ENCODE peak calls at places on chromosomes 7 and 10, in five cellular contexts. T is stimulated activated naive CD4-positive, alpha-beta T cell; L is neuronal stem cell; R is activated CD4-positive, alpha-beta T cell treated with anti-CD3 and anti-CD28 coated beads, Interleukin-2, amount 10 ng/mL, durations not matched to agents 7 days and 5 days; Q is NCI-H2081. K is an unnamed sample.

GRCh38 chr7:129225931-129226572 is 1.2 kb downstream of the AHCYL2 start:
- DNase-seq in Q (no peak), T (no peak), R (no peak), L (no peak), K (no peak)

GRCh38 chr7:134374291-134374690 is 57.6 kb upstream of the SLC35B4 start:
- DNase-seq in L (no peak), T (no peak), Q (no peak), R (no peak), K (no peak)

GRCh38 chr10:112755446-112756117 is 194.5 kb upstream of the TCF7L2 start:
- DNase-seq in Q (no peak), R (no peak), T (no peak), L (no peak), K (no peak)

GRCh38 chr7:94382155-94382554 is 12.5 kb upstream of the COL1A2 start:
- DNase-seq in T (no peak), Q (no peak), L (no peak), R (no peak), K (no peak)

GRCh38 chr7:99393363-99394187 is 14.8 kb downstream of the PDAP1 start:
- DNase-seq in Q (peak), L (peak), T (no peak), R (no peak), K (no peak)

GRCh38 chr10:76697923-76698322 is 939.7 kb downstream of the KCNMA1 start:
- DNase-seq in Q (peak), R (no peak), T (no peak), L (peak), K (no peak)

GRCh38 chr10:79349072-79349491 is 1.8 kb downstream of the PPIF start:
- DNase-seq in Q (no peak), L (no peak), R (no peak), T (no peak), K (no peak)

GRCh38 chr10:33163941-33164824 is 170.3 kb downstream of the NRP1 start:
- DNase-seq in L (no peak), T (no peak), R (no peak), Q (peak), K (no peak)

GRCh38 chr10:131022981-131023380 is 288.5 kb downstream of the TCERG1L start:
- DNase-seq in R (no peak), T (no peak), Q (no peak), L (no peak), K (no peak)

GRCh38 chr10:68171539-68172080 is 60.3 kb downstream of the ATOH7 start:
- DNase-seq in R (no peak), Q (no peak), L (no peak), T (no peak), K (no peak)

GRCh38 chr10:129958686-129959543 is 5.2 kb downstream of the EBF3 start:
- DNase-seq in Q (no peak), T (no peak), R (no peak), L (peak), K (no peak)

GRCh38 chr10:71359364-71360046 is 37.2 kb upstream of the CDH23 start:
- DNase-seq in T (no peak), Q (no peak), L (no peak), R (no peak), K (no peak)

GRCh38 chr7:36855330-36855729 is 131.0 kb upstream of the AOAH start:
- DNase-seq in T (no peak), Q (no peak), R (no peak), L (no peak), K (no peak)

GRCh38 chr10:13555884-13556529 is 27.2 kb upstream of the BEND7 start:
- DNase-seq in T (no peak), L (no peak), Q (peak), R (no peak), K (no peak)

GRCh38 chr7:127976056-127976455 is 55.2 kb downstream of the LRRC4 start:
- DNase-seq in L (no peak), R (no peak), Q (peak), T (no peak), K (no peak)

GRCh38 chr10:79244841-79245504 is 102.3 kb upstream of the PPIF start:
- DNase-seq in R (peak), L (no peak), T (no peak), Q (no peak), K (no peak)

GRCh38 chr7:33757563-33758165 is 147.7 kb upstream of the BMPER start:
- DNase-seq in L (peak), T (no peak), R (peak), Q (peak), K (no peak)

GRCh38 chr10:61325183-61325582 is 128.0 kb downstream of the TMEM26 start:
- DNase-seq in T (no peak), L (no peak), R (no peak), Q (no peak), K (no peak)

GRCh38 chr10:24806262-24806661 is 82.6 kb upstream of the ARHGAP21 start:
- DNase-seq in L (no peak), Q (no peak), T (no peak), R (no peak), K (no peak)

GRCh38 chr10:58856508-58857240 is 319.8 kb upstream of the PHYHIPL start:
- DNase-seq in T (no peak), Q (no peak), R (no peak), L (no peak), K (no peak)

GRCh38 chr10:33571616-33572015 is 237.1 kb upstream of the NRP1 start:
- DNase-seq in L (no peak), T (no peak), Q (no peak), R (no peak), K (no peak)

GRCh38 chr7:30173058-30173897 is 38.5 kb downstream of the MTURN start:
- DNase-seq in T (no peak), L (no peak), R (no peak), Q (peak), K (no peak)

GRCh38 chr7:156473476-156474240 is 166.9 kb upstream of the RNF32 start:
- DNase-seq in Q (peak), T (no peak), L (peak), R (peak), K (no peak)

GRCh38 chr10:43137701-43137970 is 609 bp upstream of the CSGALNACT2 start:
- DNase-seq in T (peak), L (peak), Q (peak), R (no peak), K (peak)

GRCh38 chr10:5445006-5445405 is 32.6 kb downstream of the NET1 start:
- DNase-seq in R (no peak), L (no peak), T (no peak), Q (no peak), K (no peak)

GRCh38 chr7:84783161-84783803 is 403.6 kb downstream of the SEMA3D start:
- DNase-seq in R (no peak), T (no peak), L (no peak), Q (no peak), K (no peak)

GRCh38 chr10:100621360-100622205 is 85.8 kb downstream of the HIF1AN start:
- DNase-seq in Q (no peak), R (peak), L (no peak), T (peak), K (no peak)

GRCh38 chr7:109322833-109323232 is 753.2 kb downstream of the DNAJB9 start:
- DNase-seq in R (no peak), T (no peak), L (no peak), Q (no peak), K (no peak)

GRCh38 chr10:110820321-110820814 is 51.4 kb upstream of the PDCD4 start:
- DNase-seq in R (no peak), Q (no peak), T (no peak), L (no peak), K (no peak)

GRCh38 chr10:69457771-69458237 is 6.5 kb downstream of the TSPAN15 start:
- DNase-seq in R (no peak), T (no peak), Q (no peak), L (no peak), K (no peak)

GRCh38 chr10:125451319-125451718 is 231.6 kb downstream of the TEX36 start:
- DNase-seq in Q (no peak), T (no peak), L (no peak), R (no peak), K (no peak)

GRCh38 chr10:114320249-114321116 is 81.4 kb downstream of the VWA2 start:
- DNase-seq in Q (no peak), R (no peak), L (no peak), T (no peak), K (no peak)

GRCh38 chr7:68311958-68312357 is 1286.3 kb upstream of the AUTS2 start:
- DNase-seq in T (no peak), Q (no peak), R (no peak), L (no peak), K (no peak)

GRCh38 chr7:133109816-133110215 is 27.9 kb upstream of the CHCHD3 start:
- DNase-seq in Q (no peak), R (no peak), L (no peak), T (no peak), K (no peak)

GRCh38 chr7:148507741-148508285 is 82.8 kb upstream of the C7orf33 start:
- DNase-seq in L (no peak), R (no peak), Q (no peak), T (no peak), K (no peak)

GRCh38 chr7:152512711-152513110 is 76.9 kb upstream of the KMT2C start:
- DNase-seq in L (no peak), R (peak), T (no peak), Q (no peak), K (no peak)

K was measured in activated T-helper 9 cell treated with anti-CD3 and anti-CD28 coated beads, Interleukin-2, amount 50 U/mL, for 16 hours.